ENCODE peak calls at places on chromosomes 11 and 22, in six cellular contexts. H, I, R, F, C and T are unnamed samples.

GRCh38 chr11:132719684-132720083 is 812.6 kb downstream of the OPCML start:
- DNase-seq in H (no peak), I (no peak), R (no peak), F (no peak), C (no peak), T (no peak)

GRCh38 chr11:118202599-118203422 is 22.0 kb downstream of the JAML start:
- DNase-seq in H (no peak), I (peak), R (peak), F (no peak), C (no peak), T (no peak)

GRCh38 chr22:43723816-43724215 is 88.3 kb downstream of the EFCAB6 start:
- DNase-seq in H (no peak), I (no peak), R (no peak), F (no peak), C (no peak), T (no peak)

GRCh38 chr22:24039046-24039445 is 27.9 kb downstream of the CABIN1 start:
- DNase-seq in H (no peak), I (no peak), R (no peak), F (no peak), C (no peak), T (no peak)

GRCh38 chr11:67356867-67357561 is 3.7 kb upstream of the POLD4 start:
- DNase-seq in H (peak), I (peak), R (peak), F (peak), C (peak), T (no peak)

GRCh38 chr11:15967166-15967565 is 389.2 kb downstream of the SOX6 start:
- DNase-seq in H (peak), I (no peak), R (no peak), F (no peak), C (no peak), T (no peak)

GRCh38 chr22:46022881-46023512 is 46.0 kb upstream of the WNT7B start:
- DNase-seq in H (no peak), I (no peak), R (no peak), F (no peak), C (no peak), T (no peak)

GRCh38 chr11:30481385-30481784 is 104.8 kb downstream of the MPPED2 start:
- DNase-seq in H (no peak), I (no peak), R (no peak), F (no peak), C (no peak), T (no peak)

GRCh38 chr22:38882480-38882879 is 10.5 kb upstream of the CBX6 start:
- DNase-seq in H (no peak), I (no peak), R (no peak), F (no peak), C (no peak), T (no peak)